ENCODE peak calls at places on chromosomes 11 and 22, in four cellular contexts. One of them, this sample, is unnamed.

GRCh38 chr11:60310407-60310998 is 16.6 kb upstream of the MS4A6E start:
- DNase-seq in H9: no peak
- DNase-seq in neuronal stem cell: no peak
- DNase-seq in IMR-90: no peak
- DNase-seq in this sample: no peak

GRCh38 chr11:4577761-4578160 is 3.8 kb upstream of the OR52I2 start:
- DNase-seq in H9: no peak
- DNase-seq in neuronal stem cell: no peak
- DNase-seq in IMR-90: no peak
- DNase-seq in this sample: no peak

GRCh38 chr11:115017529-115017928 is 339.2 kb downstream of the NXPE2 start:
- DNase-seq in H9: no peak
- DNase-seq in neuronal stem cell: no peak
- DNase-seq in IMR-90: no peak
- DNase-seq in this sample: no peak

GRCh38 chr22:45170001-45170466 is 6.3 kb downstream of the NUP50 start:
- DNase-seq in H9: no peak
- DNase-seq in neuronal stem cell: no peak
- DNase-seq in IMR-90: peak; percentile 44
- DNase-seq in this sample: no peak

GRCh38 chr22:20083157-20083890 is 3.3 kb downstream of the DGCR8 start:
- DNase-seq in H9: no peak
- DNase-seq in neuronal stem cell: no peak
- DNase-seq in IMR-90: no peak
- DNase-seq in this sample: no peak

GRCh38 chr11:26244207-26244606 is 87.7 kb upstream of the ANO3 start:
- DNase-seq in H9: no peak
- DNase-seq in neuronal stem cell: no peak
- DNase-seq in IMR-90: peak; percentile 32
- DNase-seq in this sample: no peak

GRCh38 chr11:120906752-120907151 is 117.2 kb upstream of the TBCEL start:
- DNase-seq in H9: no peak
- DNase-seq in neuronal stem cell: no peak
- DNase-seq in IMR-90: no peak
- DNase-seq in this sample: no peak

GRCh38 chr11:100830295-100830694 is 143.2 kb downstream of the ARHGAP42 start:
- DNase-seq in H9: no peak
- DNase-seq in neuronal stem cell: no peak
- DNase-seq in IMR-90: no peak
- DNase-seq in this sample: peak; percentile 51

GRCh38 chr11:75851203-75851602 is 36.2 kb downstream of the UVRAG start:
- DNase-seq in H9: no peak
- DNase-seq in neuronal stem cell: no peak
- DNase-seq in IMR-90: no peak
- DNase-seq in this sample: no peak

GRCh38 chr11:36186340-36186739 is 102.9 kb downstream of the COMMD9 start:
- DNase-seq in H9: no peak
- DNase-seq in neuronal stem cell: no peak
- DNase-seq in IMR-90: peak; percentile 87
- DNase-seq in this sample: no peak

DNA sequence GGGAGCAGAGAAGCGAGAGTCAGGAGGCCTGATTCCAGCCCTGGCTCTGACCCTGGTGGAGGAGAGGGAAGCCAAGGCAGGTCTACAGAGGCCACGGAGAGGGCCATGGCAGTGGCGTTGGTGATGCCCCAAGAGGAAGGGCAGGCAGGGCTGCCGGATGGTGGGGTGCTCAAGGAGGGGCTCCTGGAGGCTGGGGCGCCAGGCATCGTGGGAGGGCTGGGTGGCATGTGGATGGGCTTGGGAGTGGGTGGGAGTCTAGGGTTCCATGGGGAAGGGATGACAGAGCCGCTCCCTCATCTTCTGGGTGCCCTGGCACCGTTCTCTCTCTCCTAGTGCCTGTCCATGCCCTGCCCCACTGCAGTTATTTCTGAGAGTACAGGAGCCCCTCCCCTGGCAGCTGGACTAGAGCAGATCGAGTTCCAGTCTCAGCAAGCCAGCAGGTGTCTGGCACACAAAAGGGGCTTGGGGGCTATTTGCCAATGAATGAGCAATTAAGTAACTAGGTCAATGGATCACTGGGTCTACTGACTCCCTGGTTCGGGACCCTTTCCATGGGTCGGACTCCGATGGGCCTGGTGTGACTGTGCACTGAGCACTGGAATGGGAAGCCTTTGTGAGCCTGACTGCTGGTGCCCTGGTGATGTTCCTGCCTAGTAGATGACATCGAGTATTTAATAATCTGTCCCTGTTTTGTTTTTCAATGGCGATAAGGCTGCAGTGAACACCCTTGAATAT is 570.0 kb downstream of the TBC1D22A start:
- DNase-seq in H9: no peak
- DNase-seq in neuronal stem cell: no peak
- DNase-seq in IMR-90: no peak
- DNase-seq in this sample: no peak
- H3K9me3 ChIP-seq in H9: peaks cover 94% of the 10 kb centered on the region
- H3K9me3 ChIP-seq in neuronal stem cell: no peaks in the 10 kb centered on the region
- H3K9me3 ChIP-seq in IMR-90: peaks cover 7% of the 10 kb centered on the region
- H3K9me3 ChIP-seq in this sample: peaks cover 27% of the 10 kb centered on the region

GRCh38 chr11:10641314-10642206 is 52.0 kb downstream of the IRAG1 start:
- DNase-seq in H9: no peak
- DNase-seq in neuronal stem cell: no peak
- DNase-seq in IMR-90: no peak
- DNase-seq in this sample: no peak

GRCh38 chr11:10645212-10645795 is 48.3 kb downstream of the IRAG1 start:
- DNase-seq in H9: no peak
- DNase-seq in neuronal stem cell: no peak
- DNase-seq in IMR-90: no peak
- DNase-seq in this sample: no peak

GRCh38 chr11:10639350-10639749 is 54.2 kb downstream of the IRAG1 start:
- DNase-seq in H9: no peak
- DNase-seq in neuronal stem cell: no peak
- DNase-seq in IMR-90: no peak
- DNase-seq in this sample: no peak

GRCh38 chr11:10640308-10640707 is 53.2 kb downstream of the IRAG1 start:
- DNase-seq in H9: no peak
- DNase-seq in neuronal stem cell: no peak
- DNase-seq in IMR-90: no peak
- DNase-seq in this sample: no peak

DNA sequence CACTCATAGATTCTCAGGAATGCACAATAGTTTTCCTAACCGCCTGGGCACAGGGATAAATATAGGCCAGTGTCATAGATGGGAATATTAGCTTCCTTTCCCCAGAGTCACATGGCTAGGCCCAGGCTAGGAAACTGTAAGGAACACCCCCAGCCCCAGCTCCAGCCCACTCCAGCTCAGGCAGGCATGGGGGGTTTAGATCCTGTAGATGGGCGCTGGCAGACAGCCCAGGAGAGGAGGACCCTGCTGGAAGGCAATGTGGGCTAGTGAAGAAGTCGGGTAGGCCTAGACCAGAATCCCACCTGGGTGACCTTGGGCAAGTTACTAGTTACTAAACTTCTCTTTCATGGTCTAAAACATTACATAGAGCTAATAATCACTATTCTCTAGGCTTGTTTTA is 51.3 kb downstream of the IRAG1 start:
- DNase-seq in H9: no peak
- DNase-seq in neuronal stem cell: no peak
- DNase-seq in IMR-90: peak; percentile 23
- DNase-seq in this sample: peak; percentile 19
- H3K4me2 ChIP-seq in H9: no peak overlapping the region
- H3K4me2 ChIP-seq in neuronal stem cell: no peak overlapping the region
- H3K4me2 ChIP-seq in IMR-90: no peak overlapping the region
- H3K4me2 ChIP-seq in this sample: no peak overlapping the region

DNA sequence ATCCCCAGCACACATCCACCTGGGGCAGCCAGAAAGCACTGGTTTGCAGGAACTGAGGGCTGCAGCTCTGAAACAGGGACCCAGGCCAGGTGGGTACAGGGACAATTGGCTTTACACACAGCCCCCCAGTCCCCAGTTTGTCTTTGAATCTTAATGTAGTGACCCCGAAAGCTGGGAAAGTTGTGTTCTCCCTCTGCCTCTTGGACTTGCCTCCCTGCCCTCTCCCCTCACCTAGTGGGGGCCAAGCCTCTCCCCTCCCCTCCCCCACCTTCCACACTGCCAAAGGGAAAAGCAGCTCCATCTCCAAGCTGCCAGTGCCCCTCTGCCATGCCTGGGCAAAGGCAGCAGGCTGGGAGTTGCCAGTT is 2.6 kb upstream of the CLCF1 start:
- DNase-seq in H9: no peak
- DNase-seq in neuronal stem cell: no peak
- DNase-seq in IMR-90: no peak
- DNase-seq in this sample: no peak
- H3K18ac ChIP-seq in H9: no peak overlapping the region
- H3K18ac ChIP-seq in neuronal stem cell: peak overlapping the region; percentile 93
- H3K18ac ChIP-seq in IMR-90: peak overlapping the region; percentile 14
- H3K18ac ChIP-seq in this sample: peak overlapping the region; percentile 56

GRCh38 chr11:48675945-48676344 is 187.4 kb downstream of the OR4A47 start:
- DNase-seq in H9: no peak
- DNase-seq in neuronal stem cell: no peak
- DNase-seq in IMR-90: no peak
- DNase-seq in this sample: no peak
- H3K9me3 ChIP-seq in H9: peaks cover 55% of the 10 kb centered on the region
- H3K9me3 ChIP-seq in neuronal stem cell: no peaks in the 10 kb centered on the region
- H3K9me3 ChIP-seq in IMR-90: no peaks in the 10 kb centered on the region
- H3K9me3 ChIP-seq in this sample: peaks cover 51% of the 10 kb centered on the region

DNA sequence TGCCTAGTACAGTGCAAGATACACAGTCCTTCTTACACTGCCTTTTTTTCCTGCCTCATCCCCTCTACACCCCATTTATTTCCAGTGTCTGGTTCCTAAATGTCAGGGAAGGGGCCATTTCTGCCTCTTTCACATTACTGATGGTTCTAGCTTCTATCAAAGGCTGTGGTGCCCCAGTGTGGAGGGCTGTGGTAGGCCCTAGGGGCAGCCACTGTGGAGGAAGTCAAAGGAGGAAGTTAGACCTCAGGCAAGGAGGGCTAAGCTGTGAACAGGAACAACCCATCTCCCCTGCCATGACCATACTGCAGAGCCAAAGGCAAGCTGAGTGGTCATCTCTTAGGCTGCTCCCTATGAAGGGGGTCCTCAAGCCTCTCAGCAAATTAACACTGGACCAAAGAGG is 81.9 kb upstream of the CRTAM start:
- DNase-seq in H9: no peak
- DNase-seq in neuronal stem cell: no peak
- DNase-seq in IMR-90: no peak
- DNase-seq in this sample: no peak
- H3K4me2 ChIP-seq in H9: no peak overlapping the region
- H3K4me2 ChIP-seq in neuronal stem cell: no peak overlapping the region
- H3K4me2 ChIP-seq in IMR-90: no peak overlapping the region
- H3K4me2 ChIP-seq in this sample: no peak overlapping the region

DNA sequence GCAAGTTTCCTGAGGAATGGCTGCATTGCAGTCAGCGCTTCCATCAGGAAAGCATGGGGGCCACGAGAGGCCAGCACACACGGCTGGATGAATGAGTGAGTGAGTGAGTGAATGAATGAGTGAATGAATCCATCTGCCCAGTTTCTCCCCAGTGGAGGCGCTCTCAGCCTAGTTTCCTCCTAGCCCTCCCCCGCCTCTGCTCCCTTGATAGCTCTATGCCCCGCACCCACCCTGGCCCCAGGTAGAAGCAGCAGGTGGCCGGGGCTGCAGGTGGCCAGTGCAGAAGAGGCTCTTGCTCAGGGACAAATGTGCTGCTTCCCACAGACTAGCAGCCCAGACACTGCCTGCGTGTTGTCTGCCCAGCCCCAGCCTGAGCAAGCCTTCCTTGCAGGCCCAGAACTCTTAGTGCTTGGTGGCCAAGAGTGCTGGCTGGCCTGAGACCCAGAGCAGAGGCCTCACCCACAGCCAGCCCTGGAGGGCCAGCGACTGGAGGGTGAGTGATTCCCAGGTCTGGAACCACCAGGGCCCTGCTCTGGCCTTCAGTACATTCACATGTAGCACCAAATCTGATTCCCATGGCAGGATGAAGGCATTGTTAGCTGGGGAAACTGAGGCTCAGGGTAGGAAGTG is 31.1 kb upstream of the PDGFB start:
- DNase-seq in H9: no peak
- DNase-seq in neuronal stem cell: no peak
- DNase-seq in IMR-90: no peak
- DNase-seq in this sample: no peak
- H3K18ac ChIP-seq in H9: no peak overlapping the region
- H3K18ac ChIP-seq in neuronal stem cell: peak overlapping the region; percentile 67
- H3K18ac ChIP-seq in IMR-90: no peak overlapping the region
- H3K18ac ChIP-seq in this sample: peak overlapping the region; percentile 55

DNA sequence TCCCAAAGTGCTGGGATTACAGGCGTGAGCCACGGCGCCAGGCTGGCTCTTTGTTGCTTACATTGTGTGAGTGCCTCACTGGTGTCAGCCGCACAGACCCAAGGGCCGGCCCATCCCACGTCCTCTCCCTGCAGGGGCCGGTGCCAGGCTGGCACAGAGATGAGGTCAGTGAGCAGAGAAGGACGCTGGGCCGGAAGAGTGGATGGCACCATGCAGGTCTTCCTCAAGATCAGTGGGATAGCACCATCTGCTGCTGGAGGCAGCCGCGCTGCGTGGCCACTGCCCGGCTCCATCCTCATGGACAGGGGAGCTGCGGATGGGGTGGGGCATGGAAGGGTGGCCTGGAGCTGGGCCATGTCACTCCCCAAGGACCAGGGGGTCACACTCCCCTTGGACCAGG is 22.0 kb upstream of the FGF4 start:
- DNase-seq in H9: no peak
- DNase-seq in neuronal stem cell: no peak
- DNase-seq in IMR-90: no peak
- DNase-seq in this sample: no peak
- H3K9me3 ChIP-seq in H9: no peaks in the 10 kb centered on the region
- H3K9me3 ChIP-seq in neuronal stem cell: no peaks in the 10 kb centered on the region
- H3K9me3 ChIP-seq in IMR-90: peaks cover 3% of the 10 kb centered on the region
- H3K9me3 ChIP-seq in this sample: peaks cover 4% of the 10 kb centered on the region

DNA sequence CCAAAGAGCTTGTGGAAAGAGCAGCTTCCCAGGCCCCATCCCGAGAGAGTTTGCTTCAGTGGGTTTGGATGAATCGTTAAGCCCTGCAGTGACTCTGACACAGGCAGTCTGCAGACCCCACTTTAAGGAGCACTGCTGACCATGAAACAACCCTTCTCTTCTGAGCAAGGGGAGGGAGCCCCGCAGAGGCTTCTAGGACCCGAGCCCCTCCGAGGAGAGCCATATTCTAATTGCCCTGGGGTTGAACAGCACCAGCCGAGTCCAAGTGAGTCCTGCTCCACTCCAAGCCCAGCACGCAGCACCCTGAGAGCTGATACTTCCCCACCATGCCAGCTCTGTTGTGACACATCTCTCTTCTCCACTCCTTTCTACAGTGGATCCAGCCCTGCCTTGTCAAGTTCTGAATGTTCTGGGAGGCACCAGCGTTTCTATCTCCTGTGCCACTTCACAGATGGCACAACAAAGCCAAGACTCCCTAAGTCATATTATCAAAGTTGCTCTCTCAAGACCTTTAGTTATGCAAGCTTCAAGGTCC is 10.4 kb downstream of the USP2 start:
- DNase-seq in H9: no peak
- DNase-seq in neuronal stem cell: no peak
- DNase-seq in IMR-90: no peak
- DNase-seq in this sample: no peak
- H3K4me2 ChIP-seq in H9: no peak overlapping the region
- H3K4me2 ChIP-seq in neuronal stem cell: no peak overlapping the region
- H3K4me2 ChIP-seq in IMR-90: no peak overlapping the region
- H3K4me2 ChIP-seq in this sample: no peak overlapping the region

GRCh38 chr11:80349986-80350385 is 909.2 kb upstream of the TENM4 start:
- DNase-seq in H9: no peak
- DNase-seq in neuronal stem cell: no peak
- DNase-seq in IMR-90: no peak
- DNase-seq in this sample: no peak
- H3K18ac ChIP-seq in H9: no peak overlapping the region
- H3K18ac ChIP-seq in neuronal stem cell: no peak overlapping the region
- H3K18ac ChIP-seq in IMR-90: no peak overlapping the region
- H3K18ac ChIP-seq in this sample: no peak overlapping the region